ENCODE peak calls at places on chromosome 12, in seven cellular contexts. K is small intestine; V is CD8-positive, alpha-beta T cell; Z is SJSA1; L is AG04450; P is right cardiac atrium; X is hepatocyte. H is an unnamed sample.

GRCh38 chr12:6450869-6451347 is 934 bp upstream of the TAPBPL start:
- DNase-seq in L (no peak), V (no peak), P (no peak), X (peak), Z (no peak), K (no peak), H (no peak)

GRCh38 chr12:30414507-30414906 is 281.2 kb downstream of the IPO8 start:
- DNase-seq in P (no peak), K (no peak), V (no peak), L (no peak), X (no peak), Z (no peak), H (no peak)

GRCh38 chr12:131796754-131797587 is 31.2 kb upstream of the MMP17 start:
- DNase-seq in X (no peak), K (no peak), L (no peak), V (no peak), P (no peak), Z (no peak), H (no peak)

GRCh38 chr12:95922231-95922630 is 20.2 kb downstream of the CCDC38 start:
- DNase-seq in Z (no peak), P (no peak), L (no peak), K (no peak), V (no peak), X (no peak), H (no peak)

GRCh38 chr12:99450231-99450630 is 197.3 kb upstream of the GARIN6 start:
- DNase-seq in X (no peak), Z (no peak), P (no peak), L (no peak), K (no peak), V (no peak), H (no peak)

GRCh38 chr12:31752450-31752849 is 23.6 kb upstream of the AMN1 start:
- DNase-seq in P (no peak), K (no peak), L (no peak), X (no peak), Z (no peak), V (no peak), H (no peak)

GRCh38 chr12:27778206-27778605 is 1.8 kb upstream of the KLHL42 start:
- DNase-seq in P (no peak), X (no peak), L (no peak), V (no peak), Z (no peak), K (no peak), H (no peak)

GRCh38 chr12:119988440-119988787 is 622 bp upstream of the BICDL1 start:
- DNase-seq in Z (no peak), L (peak), V (no peak), P (no peak), X (no peak), K (no peak), H (no peak)

GRCh38 chr12:28027328-28027727 is 54.8 kb upstream of the PTHLH start:
- DNase-seq in V (no peak), P (no peak), Z (no peak), X (no peak), L (no peak), K (no peak), H (no peak)

GRCh38 chr12:132622437-132623071 is 4.0 kb downstream of the P2RX2 start:
- DNase-seq in X (no peak), K (peak), Z (no peak), P (no peak), L (peak), V (no peak), H (no peak)

GRCh38 chr12:123488539-123489230 is 30.7 kb downstream of the SNRNP35 start:
- DNase-seq in K (no peak), Z (no peak), P (no peak), L (no peak), V (no peak), X (no peak), H (no peak)

GRCh38 chr12:93060666-93061413 is 131.7 kb upstream of the EEA1 start:
- DNase-seq in L (peak), Z (peak), X (peak), P (peak), K (no peak), V (no peak), H (no peak)

GRCh38 chr12:54569072-54569471 is 19.4 kb downstream of the PPP1R1A start:
- DNase-seq in L (no peak), X (no peak), V (no peak), K (no peak), P (no peak), Z (no peak), H (no peak)

GRCh38 chr12:42235426-42235825 is 2.6 kb downstream of the YAF2 start:
- DNase-seq in P (no peak), X (no peak), V (no peak), L (no peak), Z (no peak), K (peak), H (no peak)

GRCh38 chr12:110782068-110782467 is 39.4 kb upstream of the PPP1CC start:
- DNase-seq in V (no peak), X (no peak), K (no peak), L (no peak), Z (no peak), P (no peak), H (no peak)
- H3K27ac ChIP-seq in V (no peak), X (no peak), K (no peak), L (no peak), Z (no peak), P (no peak), H (no peak)

DNA sequence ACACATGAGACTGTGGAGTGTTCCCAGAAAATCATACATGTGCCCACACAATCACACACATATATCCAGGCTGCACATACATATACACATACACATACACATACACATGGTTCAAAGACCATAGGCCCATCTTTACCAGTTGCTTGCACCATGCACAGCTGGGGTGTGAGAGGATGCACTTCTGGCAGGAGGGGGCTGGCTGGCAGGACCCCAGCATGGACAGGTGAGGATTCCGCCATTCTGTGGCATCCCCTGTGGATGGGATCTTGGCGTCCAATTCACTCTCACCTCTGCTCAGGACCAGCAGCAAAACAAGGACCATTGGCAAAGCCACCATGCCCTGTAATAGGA is 7.0 kb downstream of the ITGB7 start:
- DNase-seq in V (no peak), K (no peak), Z (no peak), X (no peak), P (no peak), L (no peak), H (no peak)
- H3K27ac ChIP-seq in V (peak), K (no peak), Z (no peak), X (no peak), P (no peak), L (no peak), H (no peak)

GRCh38 chr12:11824736-11825135 is 175.3 kb downstream of the ETV6 start:
- DNase-seq in L (no peak), V (no peak), Z (no peak), K (no peak), P (no peak), X (no peak), H (no peak)

GRCh38 chr12:11829764-11830194 is 180.3 kb downstream of the ETV6 start:
- DNase-seq in X (no peak), V (no peak), L (no peak), Z (no peak), K (no peak), P (no peak), H (no peak)

GRCh38 chr12:11826607-11827006 is 177.1 kb downstream of the ETV6 start:
- DNase-seq in P (no peak), L (no peak), X (no peak), Z (no peak), V (no peak), K (no peak), H (no peak)

GRCh38 chr12:11825278-11825677 is 175.8 kb downstream of the ETV6 start:
- DNase-seq in P (no peak), Z (no peak), L (no peak), X (no peak), K (no peak), V (no peak), H (no peak)

DNA sequence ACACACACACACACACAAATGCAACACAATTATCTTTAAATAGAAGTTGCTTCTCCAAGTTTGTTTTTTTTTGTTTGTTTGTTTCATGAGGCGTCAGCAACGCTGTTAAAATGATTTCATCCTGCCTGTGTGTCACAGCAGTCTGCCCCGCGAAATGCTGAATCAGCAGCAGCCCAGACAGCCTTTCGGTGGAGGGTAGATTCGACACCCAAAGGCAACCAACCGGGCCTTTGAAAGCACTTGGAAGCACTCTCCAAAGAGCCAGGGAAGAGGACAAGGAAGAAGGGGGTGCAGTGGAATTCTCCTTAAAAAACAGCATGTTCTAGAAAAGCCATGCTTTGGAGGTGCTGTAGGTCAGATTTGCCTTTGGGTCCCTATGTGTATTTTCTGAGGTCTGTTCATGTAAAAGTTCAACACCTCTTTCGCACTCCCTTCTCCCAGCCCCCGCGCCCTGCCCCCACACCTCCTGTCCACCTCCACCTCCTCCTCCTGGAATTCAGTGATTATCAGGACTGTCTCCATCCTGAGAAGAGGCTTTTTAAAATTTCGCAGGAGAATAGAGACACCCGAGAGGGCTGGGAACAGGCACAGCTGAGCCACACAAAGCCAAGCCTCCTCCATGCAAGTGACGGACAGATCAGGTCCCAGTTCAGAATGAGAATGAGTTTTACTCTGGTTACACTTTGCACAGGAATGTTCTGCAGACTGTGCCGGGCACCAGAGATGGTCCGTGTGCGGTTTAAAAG is 177.8 kb downstream of the ETV6 start:
- DNase-seq in P (peak), V (no peak), Z (peak), X (peak), K (no peak), L (no peak), H (peak)
- H3K27ac ChIP-seq in P (peak), V (no peak), Z (peak), X (peak), K (no peak), L (peak), H (peak)

GRCh38 chr12:47750916-47751470 is 7.7 kb downstream of the RAPGEF3 start:
- DNase-seq in Z (no peak), K (no peak), P (no peak), X (no peak), V (no peak), L (no peak), H (no peak)
- H3K27ac ChIP-seq in Z (no peak), K (no peak), P (no peak), X (no peak), V (no peak), L (no peak), H (no peak)

H was measured in left lung.